ENCODE peak calls at places on chromosome 5, in eight cellular contexts. One of them, this sample, is unnamed.

GRCh38 chr5:143559586-143559985 is 156.1 kb upstream of the NR3C1 start:
- DNase-seq in WERI-Rb-1: no peak
- DNase-seq in left ventricle myocardium inferior: no peak
- DNase-seq in body of pancreas: no peak
- DNase-seq in cardiac fibroblast: no peak
- DNase-seq in mammary epithelial cell: no peak
- DNase-seq in lower lobe of right lung: no peak
- DNase-seq in pancreas: no peak
- DNase-seq in this sample: no peak

GRCh38 chr5:33462456-33462855 is 21.7 kb downstream of the TARS1 start:
- DNase-seq in pancreas: no peak
- DNase-seq in left ventricle myocardium inferior: no peak
- DNase-seq in mammary epithelial cell: no peak
- DNase-seq in lower lobe of right lung: no peak
- DNase-seq in WERI-Rb-1: no peak
- DNase-seq in cardiac fibroblast: no peak
- DNase-seq in body of pancreas: no peak
- DNase-seq in this sample: no peak

GRCh38 chr5:32446660-32447059 is 2.1 kb upstream of the ZFR start:
- DNase-seq in lower lobe of right lung: no peak
- DNase-seq in body of pancreas: no peak
- DNase-seq in mammary epithelial cell: no peak
- DNase-seq in left ventricle myocardium inferior: no peak
- DNase-seq in cardiac fibroblast: no peak
- DNase-seq in WERI-Rb-1: no peak
- DNase-seq in pancreas: no peak
- DNase-seq in this sample: no peak

GRCh38 chr5:114174131-114174530 is 187.7 kb upstream of the KCNN2 start:
- DNase-seq in cardiac fibroblast: no peak
- DNase-seq in mammary epithelial cell: no peak
- DNase-seq in body of pancreas: no peak
- DNase-seq in lower lobe of right lung: no peak
- DNase-seq in left ventricle myocardium inferior: no peak
- DNase-seq in pancreas: no peak
- DNase-seq in WERI-Rb-1: no peak
- DNase-seq in this sample: no peak

GRCh38 chr5:169301386-169301930 is 519 bp upstream of the SLIT3 start:
- DNase-seq in WERI-Rb-1: no peak
- DNase-seq in cardiac fibroblast: no peak
- DNase-seq in pancreas: no peak
- DNase-seq in body of pancreas: peak
- DNase-seq in mammary epithelial cell: no peak
- DNase-seq in lower lobe of right lung: no peak
- DNase-seq in left ventricle myocardium inferior: no peak
- DNase-seq in this sample: no peak

GRCh38 chr5:35246928-35247644 is 16.8 kb upstream of the PRLR start:
- DNase-seq in lower lobe of right lung: no peak
- DNase-seq in pancreas: peak
- DNase-seq in mammary epithelial cell: no peak
- DNase-seq in WERI-Rb-1: no peak
- DNase-seq in cardiac fibroblast: peak
- DNase-seq in body of pancreas: peak
- DNase-seq in left ventricle myocardium inferior: peak
- DNase-seq in this sample: no peak

GRCh38 chr5:54360089-54360488 is 49.7 kb upstream of the ARL15 start:
- DNase-seq in pancreas: no peak
- DNase-seq in WERI-Rb-1: no peak
- DNase-seq in lower lobe of right lung: no peak
- DNase-seq in body of pancreas: no peak
- DNase-seq in left ventricle myocardium inferior: no peak
- DNase-seq in cardiac fibroblast: peak
- DNase-seq in mammary epithelial cell: peak
- DNase-seq in this sample: no peak

GRCh38 chr5:181203842-181204560 is 995 bp downstream of the TRIM7 start:
- DNase-seq in body of pancreas: no peak
- DNase-seq in left ventricle myocardium inferior: no peak
- DNase-seq in cardiac fibroblast: no peak
- DNase-seq in mammary epithelial cell: peak
- DNase-seq in pancreas: no peak
- DNase-seq in lower lobe of right lung: peak
- DNase-seq in WERI-Rb-1: no peak
- DNase-seq in this sample: peak

DNA sequence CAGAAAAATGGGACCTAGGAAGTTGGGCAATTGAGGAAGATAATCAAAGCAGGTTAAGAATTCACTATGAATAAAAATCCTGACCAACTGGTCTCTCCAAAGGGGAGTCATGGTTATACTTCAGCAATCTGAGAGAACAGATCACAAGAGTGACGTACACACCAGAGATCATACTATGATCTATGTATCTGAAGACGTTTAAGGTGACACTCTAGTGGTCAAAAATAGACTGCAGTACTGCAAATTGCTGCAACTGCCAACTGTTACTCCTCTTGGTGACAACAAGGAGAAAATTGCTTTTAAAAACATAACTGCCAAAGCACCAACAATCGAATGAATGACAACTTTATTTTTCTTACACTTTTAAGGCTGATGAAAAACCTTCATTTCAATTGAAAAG is 4.9 kb downstream of the AK6 start:
- DNase-seq in body of pancreas: no peak
- DNase-seq in pancreas: no peak
- DNase-seq in mammary epithelial cell: no peak
- DNase-seq in left ventricle myocardium inferior: no peak
- DNase-seq in WERI-Rb-1: no peak
- DNase-seq in lower lobe of right lung: no peak
- DNase-seq in cardiac fibroblast: peak
- DNase-seq in this sample: peak
- TF ChIP-seq CTCF in body of pancreas: peak
- TF ChIP-seq CTCF in pancreas: peak
- TF ChIP-seq CTCF in mammary epithelial cell: peak
- TF ChIP-seq CTCF in left ventricle myocardium inferior: peak
- TF ChIP-seq CTCF in WERI-Rb-1: peak
- TF ChIP-seq CTCF in lower lobe of right lung: no peak
- TF ChIP-seq CTCF in cardiac fibroblast: peak
- TF ChIP-seq CTCF in this sample: peak

GRCh38 chr5:113040672-113041071 is 64.1 kb downstream of the DCP2 start:
- DNase-seq in mammary epithelial cell: no peak
- DNase-seq in body of pancreas: no peak
- DNase-seq in left ventricle myocardium inferior: no peak
- DNase-seq in pancreas: no peak
- DNase-seq in WERI-Rb-1: no peak
- DNase-seq in cardiac fibroblast: no peak
- DNase-seq in lower lobe of right lung: no peak
- DNase-seq in this sample: no peak
- TF ChIP-seq CTCF in mammary epithelial cell: no peak
- TF ChIP-seq CTCF in body of pancreas: no peak
- TF ChIP-seq CTCF in left ventricle myocardium inferior: no peak
- TF ChIP-seq CTCF in pancreas: no peak
- TF ChIP-seq CTCF in WERI-Rb-1: no peak
- TF ChIP-seq CTCF in cardiac fibroblast: no peak
- TF ChIP-seq CTCF in lower lobe of right lung: no peak
- TF ChIP-seq CTCF in this sample: no peak

GRCh38 chr5:158289967-158290366 is 431.0 kb upstream of the CLINT1 start:
- DNase-seq in mammary epithelial cell: no peak
- DNase-seq in cardiac fibroblast: no peak
- DNase-seq in left ventricle myocardium inferior: no peak
- DNase-seq in body of pancreas: no peak
- DNase-seq in WERI-Rb-1: no peak
- DNase-seq in pancreas: no peak
- DNase-seq in lower lobe of right lung: no peak
- DNase-seq in this sample: no peak
- TF ChIP-seq CTCF in mammary epithelial cell: no peak
- TF ChIP-seq CTCF in cardiac fibroblast: no peak
- TF ChIP-seq CTCF in left ventricle myocardium inferior: no peak
- TF ChIP-seq CTCF in body of pancreas: no peak
- TF ChIP-seq CTCF in WERI-Rb-1: no peak
- TF ChIP-seq CTCF in pancreas: no peak
- TF ChIP-seq CTCF in lower lobe of right lung: no peak
- TF ChIP-seq CTCF in this sample: no peak

DNA sequence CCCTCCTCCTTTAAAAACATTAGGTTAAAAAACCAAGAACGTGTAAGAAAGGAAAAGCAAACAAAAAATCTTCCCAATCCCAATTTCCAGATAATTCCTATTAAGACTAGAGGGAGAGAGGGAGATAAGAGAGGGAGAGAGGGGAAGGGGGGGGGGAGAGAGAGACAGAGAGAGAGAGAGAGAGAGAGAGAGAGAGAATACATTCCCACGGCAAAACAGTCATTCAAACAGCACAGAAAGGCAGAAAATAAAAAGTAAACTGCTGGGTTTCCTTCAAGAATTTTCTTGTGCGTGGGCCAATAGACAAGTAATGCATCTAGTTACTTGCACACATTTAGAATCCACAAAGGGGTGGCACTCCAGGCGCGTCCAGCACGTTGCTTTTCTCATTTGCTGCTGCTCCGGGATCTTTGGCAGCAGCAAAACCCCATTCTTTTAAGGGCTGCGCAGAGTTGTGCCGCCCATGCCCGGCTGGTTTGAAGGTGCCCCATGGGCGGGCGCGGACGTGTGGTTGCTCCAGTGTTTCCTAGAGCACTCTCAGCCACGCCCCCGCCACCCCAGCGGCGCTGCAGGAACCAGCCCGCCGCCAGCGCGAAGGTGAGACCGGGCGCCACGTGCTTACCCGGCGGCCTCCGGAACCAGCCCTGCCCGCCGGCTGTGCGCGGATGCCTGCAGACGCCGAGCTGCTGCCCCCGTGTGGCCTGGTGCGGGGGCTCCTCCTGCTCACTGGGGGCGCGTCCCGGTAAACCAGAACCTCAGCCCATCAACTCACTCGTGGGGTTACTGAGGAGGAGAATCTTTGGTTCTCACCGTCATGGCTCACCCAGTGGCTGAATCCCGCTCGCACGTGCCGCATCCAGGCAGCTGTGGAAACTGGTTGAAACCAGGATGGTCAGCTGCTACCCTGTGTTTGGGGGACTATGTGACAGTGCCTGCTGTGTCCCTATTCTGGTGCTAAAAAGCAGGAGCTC is 44.6 kb downstream of the STC2 start:
- DNase-seq in cardiac fibroblast: peak
- DNase-seq in left ventricle myocardium inferior: peak
- DNase-seq in body of pancreas: peak
- DNase-seq in lower lobe of right lung: peak
- DNase-seq in mammary epithelial cell: peak
- DNase-seq in pancreas: peak
- DNase-seq in WERI-Rb-1: peak
- DNase-seq in this sample: peak
- TF ChIP-seq CTCF in cardiac fibroblast: peak
- TF ChIP-seq CTCF in left ventricle myocardium inferior: peak
- TF ChIP-seq CTCF in body of pancreas: peak
- TF ChIP-seq CTCF in lower lobe of right lung: peak
- TF ChIP-seq CTCF in mammary epithelial cell: peak
- TF ChIP-seq CTCF in pancreas: peak
- TF ChIP-seq CTCF in WERI-Rb-1: peak
- TF ChIP-seq CTCF in this sample: peak

GRCh38 chr5:67493676-67494075 is 297.1 kb upstream of the CD180 start:
- DNase-seq in lower lobe of right lung: no peak
- DNase-seq in WERI-Rb-1: peak
- DNase-seq in left ventricle myocardium inferior: peak
- DNase-seq in mammary epithelial cell: peak
- DNase-seq in body of pancreas: no peak
- DNase-seq in cardiac fibroblast: peak
- DNase-seq in pancreas: no peak
- DNase-seq in this sample: peak
- TF ChIP-seq CTCF in lower lobe of right lung: peak
- TF ChIP-seq CTCF in WERI-Rb-1: peak
- TF ChIP-seq CTCF in left ventricle myocardium inferior: peak
- TF ChIP-seq CTCF in mammary epithelial cell: peak
- TF ChIP-seq CTCF in body of pancreas: peak
- TF ChIP-seq CTCF in cardiac fibroblast: peak
- TF ChIP-seq CTCF in pancreas: no peak
- TF ChIP-seq CTCF in this sample: no peak

GRCh38 chr5:1502737-1503120 is 21.0 kb downstream of the LPCAT1 start:
- DNase-seq in body of pancreas: no peak
- DNase-seq in cardiac fibroblast: no peak
- DNase-seq in WERI-Rb-1: no peak
- DNase-seq in left ventricle myocardium inferior: no peak
- DNase-seq in mammary epithelial cell: no peak
- DNase-seq in pancreas: no peak
- DNase-seq in lower lobe of right lung: no peak
- DNase-seq in this sample: no peak

GRCh38 chr5:1500411-1501091 is 23.2 kb downstream of the LPCAT1 start:
- DNase-seq in mammary epithelial cell: no peak
- DNase-seq in body of pancreas: peak
- DNase-seq in left ventricle myocardium inferior: peak
- DNase-seq in cardiac fibroblast: peak
- DNase-seq in lower lobe of right lung: peak
- DNase-seq in pancreas: peak
- DNase-seq in WERI-Rb-1: no peak
- DNase-seq in this sample: no peak

GRCh38 chr5:1503301-1504243 is 20.2 kb downstream of the LPCAT1 start:
- DNase-seq in pancreas: peak
- DNase-seq in left ventricle myocardium inferior: peak
- DNase-seq in WERI-Rb-1: no peak
- DNase-seq in mammary epithelial cell: no peak
- DNase-seq in lower lobe of right lung: peak
- DNase-seq in cardiac fibroblast: peak
- DNase-seq in body of pancreas: no peak
- DNase-seq in this sample: no peak

GRCh38 chr5:1501372-1502045 is 22.3 kb downstream of the LPCAT1 start:
- DNase-seq in mammary epithelial cell: no peak
- DNase-seq in cardiac fibroblast: no peak
- DNase-seq in body of pancreas: no peak
- DNase-seq in left ventricle myocardium inferior: no peak
- DNase-seq in WERI-Rb-1: no peak
- DNase-seq in pancreas: peak
- DNase-seq in lower lobe of right lung: no peak
- DNase-seq in this sample: no peak

DNA sequence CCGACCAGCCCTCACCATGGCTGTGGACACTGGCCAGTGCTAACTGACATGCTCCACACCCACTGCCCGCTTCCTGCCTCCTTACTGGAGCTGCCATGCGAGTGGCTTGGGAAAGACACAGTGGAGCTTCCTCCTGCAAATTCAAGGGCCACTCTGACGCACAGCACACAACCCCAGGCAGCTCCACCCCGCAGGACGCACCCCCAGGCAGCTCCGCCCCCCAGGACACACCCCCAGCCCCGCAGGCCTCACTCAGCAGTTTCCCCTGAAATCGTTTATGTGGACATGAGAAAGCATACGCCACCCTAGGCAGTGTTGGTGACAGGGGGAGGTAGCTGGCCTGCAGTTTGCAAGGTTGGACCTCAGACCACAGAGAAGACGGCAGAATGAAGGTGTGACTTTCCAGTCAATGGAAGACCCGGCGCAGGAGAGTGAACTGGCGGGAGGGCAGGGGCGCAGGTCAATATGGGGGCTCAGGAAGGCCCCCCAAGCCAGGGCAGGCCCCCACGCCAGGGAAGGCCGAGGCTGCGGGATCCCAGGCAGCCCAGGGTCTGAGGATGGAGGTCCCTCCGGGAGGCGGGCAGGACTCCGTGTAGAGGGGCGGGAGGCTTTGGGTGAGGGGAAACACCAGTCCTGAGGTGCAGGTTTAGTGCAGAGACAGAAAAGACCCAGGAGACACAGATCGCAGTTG is 21.6 kb downstream of the LPCAT1 start:
- DNase-seq in body of pancreas: no peak
- DNase-seq in WERI-Rb-1: no peak
- DNase-seq in left ventricle myocardium inferior: peak
- DNase-seq in mammary epithelial cell: no peak
- DNase-seq in cardiac fibroblast: no peak
- DNase-seq in pancreas: peak
- DNase-seq in lower lobe of right lung: peak
- DNase-seq in this sample: peak
- TF ChIP-seq CTCF in body of pancreas: no peak
- TF ChIP-seq CTCF in WERI-Rb-1: no peak
- TF ChIP-seq CTCF in left ventricle myocardium inferior: no peak
- TF ChIP-seq CTCF in mammary epithelial cell: no peak
- TF ChIP-seq CTCF in cardiac fibroblast: no peak
- TF ChIP-seq CTCF in pancreas: no peak
- TF ChIP-seq CTCF in lower lobe of right lung: no peak
- TF ChIP-seq CTCF in this sample: no peak

This sample was measured in activated CD8-positive, alpha-beta T cell treated with anti-CD3 and anti-CD28 coated beads for 36 hours.